ENCODE peak calls at places on chromosomes 11 and 22, in six cellular contexts. T is AG20443; O is fibroblast of the aortic adventitia; Q is activated CD4-positive, alpha-beta T cell treated with anti-CD3 and anti-CD28 coated beads, Interleukin-2, amount 50 U/mL, for 48 hours; V is mesendoderm; J is Calu3. W is an unnamed sample.

GRCh38 chr11:65912840-65913239 is 6.0 kb downstream of the C11orf68 start:
- DNase-seq in Q (no peak), T (peak), V (no peak), O (peak), J (no peak), W (peak)

GRCh38 chr11:76391039-76391438 is 9.9 kb downstream of the GVQW3 start:
- DNase-seq in O (no peak), Q (no peak), J (no peak), T (no peak), V (no peak), W (no peak)

GRCh38 chr11:66543263-66544107 is 2.4 kb downstream of the ZDHHC24 start:
- DNase-seq in V (peak), Q (peak), J (no peak), T (no peak), O (peak), W (no peak)

GRCh38 chr11:75597636-75598035 is 35.6 kb downstream of the SERPINH1 start:
- DNase-seq in J (peak), Q (no peak), V (peak), O (peak), T (peak), W (no peak)

GRCh38 chr11:88288560-88288959 is 49.0 kb downstream of the CTSC start:
- DNase-seq in O (no peak), V (no peak), Q (no peak), J (no peak), T (no peak), W (no peak)

GRCh38 chr11:127804775-127805446 is 782.4 kb downstream of the ETS1 start:
- DNase-seq in Q (no peak), O (no peak), J (no peak), T (no peak), V (no peak), W (no peak)

GRCh38 chr11:69775163-69775755 is at the start of gene FGF4:
- DNase-seq in J (no peak), Q (no peak), O (no peak), T (no peak), V (peak), W (no peak)

GRCh38 chr11:115916596-115916995 is 412.4 kb upstream of the CADM1 start:
- DNase-seq in Q (no peak), O (no peak), T (no peak), V (no peak), J (no peak), W (no peak)

GRCh38 chr11:113262594-113262993 is 51.8 kb upstream of the TTC12 start:
- DNase-seq in Q (no peak), J (no peak), O (no peak), V (no peak), T (no peak), W (no peak)

GRCh38 chr11:75432911-75433321 is at the start of gene KLHL35:
- DNase-seq in J (no peak), T (no peak), V (no peak), O (no peak), Q (no peak), W (no peak)

GRCh38 chr11:132126973-132127900 is 756.8 kb downstream of the NTM start:
- DNase-seq in J (no peak), V (peak), T (peak), O (peak), Q (no peak), W (no peak)

GRCh38 chr11:58719406-58720117 is 12.2 kb downstream of the GLYAT start:
- DNase-seq in J (no peak), O (no peak), T (no peak), Q (no peak), V (peak), W (no peak)

GRCh38 chr11:95541715-95542114 is 247.9 kb downstream of the FAM76B start:
- DNase-seq in T (no peak), V (no peak), J (no peak), O (no peak), Q (no peak), W (no peak)

GRCh38 chr11:9280655-9281301 is 15.6 kb upstream of the DENND5A start:
- DNase-seq in J (peak), V (no peak), Q (peak), T (no peak), O (peak), W (no peak)

GRCh38 chr11:118807800-118808778 is 17.1 kb upstream of the DDX6 start:
- DNase-seq in O (no peak), Q (no peak), J (no peak), V (no peak), T (no peak), W (no peak)

GRCh38 chr11:61827573-61828378 is at the start of gene FADS2:
- DNase-seq in Q (peak), J (peak), T (peak), V (peak), O (peak), W (no peak)

GRCh38 chr11:19368726-19369364 is 128.1 kb upstream of the E2F8 start:
- DNase-seq in J (no peak), O (peak), T (no peak), V (no peak), Q (no peak), W (no peak)

GRCh38 chr22:23790819-23791736 is 4.3 kb downstream of the SMARCB1 start:
- DNase-seq in V (no peak), Q (no peak), T (peak), J (no peak), O (peak), W (no peak)

GRCh38 chr22:17753401-17753989 is 20.8 kb downstream of the BID start:
- DNase-seq in V (no peak), Q (no peak), O (no peak), J (peak), T (peak), W (no peak)

GRCh38 chr11:71199226-71199815 is 53.1 kb downstream of the SHANK2 start:
- DNase-seq in J (no peak), T (no peak), O (no peak), Q (no peak), V (no peak), W (no peak)

GRCh38 chr11:78812513-78813293 is 238.0 kb upstream of the NARS2 start:
- DNase-seq in V (peak), T (no peak), J (no peak), O (no peak), Q (no peak), W (no peak)

GRCh38 chr11:87006035-87006434 is 31.7 kb upstream of the TMEM135 start:
- DNase-seq in J (no peak), V (no peak), O (no peak), T (no peak), Q (no peak), W (no peak)

GRCh38 chr11:75196426-75196825 is 44.1 kb upstream of the TPBGL start:
- DNase-seq in O (no peak), V (no peak), Q (no peak), J (no peak), T (no peak), W (no peak)

W was measured in NCI-H226.